ENCODE peak calls at places on chromosomes 2 and 18, in nine cellular contexts. One of them, this sample, is unnamed.

GRCh38 chr2:122322815-122323214 is 567.4 kb downstream of the TSN start:
- DNase-seq in HCT116: no peak
- DNase-seq in SJSA1: no peak
- DNase-seq in right cardiac atrium: no peak
- DNase-seq in HS-5: no peak
- DNase-seq in COR-L47: no peak
- DNase-seq in stimulated activated CD4-positive, alpha-beta T cell treated with anti-CD3 and anti-CD28 coated beads, Interleukin-12 subunit alpha, Interleukin-12 subunit beta, amount 100 ng/mL, for 4 hours: no peak
- DNase-seq in hippocampal formation: no peak
- DNase-seq in EH: no peak
- DNase-seq in this sample: no peak

GRCh38 chr18:76994086-76994654 is 138.4 kb downstream of the MBP start:
- DNase-seq in HCT116: no peak
- DNase-seq in SJSA1: no peak
- DNase-seq in right cardiac atrium: no peak
- DNase-seq in HS-5: no peak
- DNase-seq in COR-L47: no peak
- DNase-seq in stimulated activated CD4-positive, alpha-beta T cell treated with anti-CD3 and anti-CD28 coated beads, Interleukin-12 subunit alpha, Interleukin-12 subunit beta, amount 100 ng/mL, for 4 hours: no peak
- DNase-seq in hippocampal formation: no peak
- DNase-seq in EH: no peak
- DNase-seq in this sample: no peak

GRCh38 chr2:148619560-148620190 is 24.9 kb upstream of the EPC2 start:
- DNase-seq in HCT116: no peak
- DNase-seq in SJSA1: no peak
- DNase-seq in right cardiac atrium: no peak
- DNase-seq in HS-5: no peak
- DNase-seq in COR-L47: no peak
- DNase-seq in stimulated activated CD4-positive, alpha-beta T cell treated with anti-CD3 and anti-CD28 coated beads, Interleukin-12 subunit alpha, Interleukin-12 subunit beta, amount 100 ng/mL, for 4 hours: no peak
- DNase-seq in hippocampal formation: no peak
- DNase-seq in EH: no peak
- DNase-seq in this sample: no peak

GRCh38 chr2:237581751-237582746 is 8.5 kb downstream of the RAB17 start:
- DNase-seq in HCT116: no peak
- DNase-seq in SJSA1: peak
- DNase-seq in right cardiac atrium: peak
- DNase-seq in HS-5: no peak
- DNase-seq in COR-L47: peak
- DNase-seq in stimulated activated CD4-positive, alpha-beta T cell treated with anti-CD3 and anti-CD28 coated beads, Interleukin-12 subunit alpha, Interleukin-12 subunit beta, amount 100 ng/mL, for 4 hours: no peak
- DNase-seq in hippocampal formation: peak
- DNase-seq in EH: peak
- DNase-seq in this sample: no peak

GRCh38 chr2:210635257-210635656 is 78.9 kb downstream of the CPS1 start:
- DNase-seq in HCT116: no peak
- DNase-seq in SJSA1: no peak
- DNase-seq in right cardiac atrium: no peak
- DNase-seq in HS-5: no peak
- DNase-seq in COR-L47: no peak
- DNase-seq in stimulated activated CD4-positive, alpha-beta T cell treated with anti-CD3 and anti-CD28 coated beads, Interleukin-12 subunit alpha, Interleukin-12 subunit beta, amount 100 ng/mL, for 4 hours: no peak
- DNase-seq in hippocampal formation: no peak
- DNase-seq in EH: no peak
- DNase-seq in this sample: no peak

GRCh38 chr18:13397504-13398163 is 179.1 kb downstream of the LDLRAD4 start:
- DNase-seq in HCT116: no peak
- DNase-seq in SJSA1: no peak
- DNase-seq in right cardiac atrium: no peak
- DNase-seq in HS-5: no peak
- DNase-seq in COR-L47: no peak
- DNase-seq in stimulated activated CD4-positive, alpha-beta T cell treated with anti-CD3 and anti-CD28 coated beads, Interleukin-12 subunit alpha, Interleukin-12 subunit beta, amount 100 ng/mL, for 4 hours: no peak
- DNase-seq in hippocampal formation: no peak
- DNase-seq in EH: no peak
- DNase-seq in this sample: no peak

GRCh38 chr18:43875496-43875895 is 598.2 kb upstream of the SYT4 start:
- DNase-seq in HCT116: no peak
- DNase-seq in SJSA1: no peak
- DNase-seq in right cardiac atrium: no peak
- DNase-seq in HS-5: no peak
- DNase-seq in COR-L47: no peak
- DNase-seq in stimulated activated CD4-positive, alpha-beta T cell treated with anti-CD3 and anti-CD28 coated beads, Interleukin-12 subunit alpha, Interleukin-12 subunit beta, amount 100 ng/mL, for 4 hours: no peak
- DNase-seq in hippocampal formation: no peak
- DNase-seq in EH: no peak
- DNase-seq in this sample: no peak

GRCh38 chr2:98532761-98533160 is 75.6 kb downstream of the COA5 start:
- DNase-seq in HCT116: no peak
- DNase-seq in SJSA1: no peak
- DNase-seq in right cardiac atrium: no peak
- DNase-seq in HS-5: no peak
- DNase-seq in COR-L47: peak
- DNase-seq in stimulated activated CD4-positive, alpha-beta T cell treated with anti-CD3 and anti-CD28 coated beads, Interleukin-12 subunit alpha, Interleukin-12 subunit beta, amount 100 ng/mL, for 4 hours: no peak
- DNase-seq in hippocampal formation: no peak
- DNase-seq in EH: no peak
- DNase-seq in this sample: no peak

GRCh38 chr18:64474751-64475150 is 325.9 kb upstream of the LINC00305 start:
- DNase-seq in HCT116: no peak
- DNase-seq in SJSA1: no peak
- DNase-seq in right cardiac atrium: no peak
- DNase-seq in HS-5: no peak
- DNase-seq in COR-L47: no peak
- DNase-seq in stimulated activated CD4-positive, alpha-beta T cell treated with anti-CD3 and anti-CD28 coated beads, Interleukin-12 subunit alpha, Interleukin-12 subunit beta, amount 100 ng/mL, for 4 hours: no peak
- DNase-seq in hippocampal formation: no peak
- DNase-seq in EH: no peak
- DNase-seq in this sample: no peak

This sample was measured in PC-9.